ENCODE peak calls at places on chromosomes 11 and 22, in four cellular contexts. J is left lung, N is T follicular helper cell, A is suprapubic skin. M is an unnamed sample.
A peak's percentile ranks its signal among the peaks of the same experiment; 100 is the strongest.

GRCh38 chr11:117181586-117182550 is 3.3 kb downstream of the SIDT2 start:
- DNase-seq in A (no peak), N (no peak), J (no peak), M (no peak)

GRCh38 chr11:82733444-82734119 is at the start of gene FAM181B:
- DNase-seq in J (peak; percentile 84), N (no peak), A (no peak), M (no peak)

GRCh38 chr11:46272816-46273427 is 4.5 kb upstream of the CREB3L1 start:
- DNase-seq in J (no peak), A (no peak), N (no peak), M (no peak)

GRCh38 chr11:9719949-9720646 is 56.2 kb downstream of the SWAP70 start:
- DNase-seq in J (no peak), A (no peak), N (no peak), M (no peak)

GRCh38 chr22:29308791-29309262 is 2.4 kb downstream of the GAS2L1 start:
- DNase-seq in N (no peak), J (peak; percentile 75), A (no peak), M (no peak)

GRCh38 chr11:66857927-66858185 is 992 bp downstream of the LRFN4 start:
- DNase-seq in J (no peak), A (peak; percentile 68), N (no peak), M (no peak)

GRCh38 chr11:32052218-32052617 is 38.7 kb upstream of the RCN1 start:
- DNase-seq in A (peak; percentile 65), J (no peak), N (peak; percentile 21), M (peak; percentile 8)

GRCh38 chr11:1121343-1122331 is 36.1 kb upstream of the MUC5AC start:
- DNase-seq in A (peak; percentile 50), J (peak; percentile 70), N (no peak), M (no peak)

GRCh38 chr11:67053896-67054850 is 2.5 kb upstream of the RHOD start:
- DNase-seq in A (no peak), N (peak; percentile 14), J (no peak), M (no peak)

GRCh38 chr11:113162590-113162961 is 151.8 kb upstream of the TTC12 start:
- DNase-seq in J (no peak), N (no peak), A (no peak), M (no peak)

GRCh38 chr11:47538741-47539575 is 14.0 kb downstream of the CELF1 start:
- DNase-seq in A (no peak), N (no peak), J (no peak), M (no peak)

GRCh38 chr11:75786101-75786736 is 17.6 kb downstream of the DGAT2 start:
- DNase-seq in A (no peak), N (no peak), J (no peak), M (no peak)

M was measured in activated T-helper 1 cell treated with Interleukin-2 at 50 U/mL for 16 hours.